ENCODE peak calls at places on chromosomes 6 and 20, in four cellular contexts. X, T, S and P are unnamed samples.

GRCh38 chr20:47400685-47401084 is 44.2 kb upstream of the ZMYND8 start:
- DNase-seq in S (peak; percentile 83), X (no peak), T (no peak), P (peak; percentile 61)

GRCh38 chr6:134544737-134545136 is 226.8 kb upstream of the SGK1 start:
- DNase-seq in S (no peak), X (no peak), T (no peak), P (no peak)

GRCh38 chr20:32037929-32038328 is 14.1 kb upstream of the HCK start:
- DNase-seq in X (peak; percentile 62), S (no peak), T (no peak), P (no peak)

GRCh38 chr6:112503210-112503609 is 156.1 kb downstream of the RFPL4B start:
- DNase-seq in S (no peak), X (peak; percentile 7), T (no peak), P (peak; percentile 7)

GRCh38 chr6:152605342-152605741 is 31.8 kb downstream of the SYNE1 start:
- DNase-seq in X (peak; percentile 68), S (no peak), T (no peak), P (no peak)

GRCh38 chr6:147077251-147077650 is 127.0 kb upstream of the STXBP5 start:
- DNase-seq in X (no peak), S (no peak), T (no peak), P (no peak)

GRCh38 chr6:159249752-159250151 is 80.6 kb downstream of the FNDC1 start:
- DNase-seq in S (no peak), X (peak; percentile 62), T (no peak), P (no peak)

GRCh38 chr6:34284563-34285545 is 36.0 kb upstream of the SMIM29 start:
- DNase-seq in S (no peak), X (peak; percentile 58), T (no peak), P (no peak)

GRCh38 chr6:158905277-158905676 is 86.1 kb upstream of the EZR start:
- DNase-seq in X (peak; percentile 15), T (no peak), S (no peak), P (no peak)

GRCh38 chr6:122657601-122658000 is 47.4 kb downstream of the PKIB start:
- DNase-seq in X (no peak), S (no peak), T (no peak), P (no peak)

GRCh38 chr20:12086359-12086758 is 168.7 kb downstream of the BTBD3 start:
- DNase-seq in X (no peak), S (no peak), T (no peak), P (no peak)

GRCh38 chr6:155245871-155246270 is 17.9 kb upstream of the CLDN20 start:
- DNase-seq in X (no peak), S (no peak), T (no peak), P (no peak)

GRCh38 chr20:38859070-38859690 is 53.7 kb downstream of the PPP1R16B start:
- DNase-seq in X (no peak), S (no peak), T (no peak), P (no peak)

GRCh38 chr6:68967549-68968300 is 332.6 kb downstream of the ADGRB3 start:
- DNase-seq in X (peak; percentile 81), T (peak; percentile 6), S (peak; percentile 83), P (peak; percentile 44)

GRCh38 chr20:17969276-17969883 is 562 bp downstream of the MGME1 start:
- DNase-seq in S (peak; percentile 66), X (peak; percentile 66), T (peak; percentile 28), P (peak; percentile 50)

GRCh38 chr6:26383624-26384417 is 913 bp downstream of the BTN2A2 start:
- DNase-seq in X (peak; percentile 75), T (peak; percentile 7), S (peak; percentile 55), P (no peak)

GRCh38 chr6:109671721-109672120 is 19.3 kb downstream of the AK9 start:
- DNase-seq in T (no peak), S (no peak), X (peak; percentile 30), P (no peak)

GRCh38 chr6:100103194-100103593 is 109.2 kb upstream of the MCHR2 start:
- DNase-seq in X (no peak), S (no peak), T (no peak), P (no peak)

GRCh38 chr6:43972179-43972914 is 154.9 kb downstream of the MRPL14 start:
- DNase-seq in X (peak; percentile 80), T (no peak), S (no peak), P (no peak)

GRCh38 chr6:90537723-90538407 is 49.0 kb downstream of the MAP3K7 start:
- DNase-seq in S (no peak), T (no peak), X (peak; percentile 77), P (no peak)

GRCh38 chr6:44177691-44178423 is 19.2 kb downstream of the CAPN11 start:
- DNase-seq in X (peak; percentile 93), T (no peak), S (peak; percentile 82), P (peak; percentile 46)

GRCh38 chr6:43891072-43891870 is 121.3 kb downstream of the VEGFA start:
- DNase-seq in X (no peak), T (no peak), S (no peak), P (peak; percentile 87)

GRCh38 chr20:53855733-53856132 is 214.7 kb downstream of the BCAS1 start:
- DNase-seq in T (no peak), X (no peak), S (no peak), P (no peak)

GRCh38 chr6:139847322-139847797 is 472.9 kb upstream of the CITED2 start:
- DNase-seq in T (no peak), X (peak; percentile 12), S (no peak), P (no peak)

GRCh38 chr20:2390971-2391675 is 10.4 kb downstream of the TGM6 start:
- DNase-seq in X (no peak), S (no peak), T (no peak), P (no peak)

GRCh38 chr6:57137392-57137791 is 34.7 kb upstream of the BAG2 start:
- DNase-seq in X (no peak), S (no peak), T (no peak), P (no peak)

GRCh38 chr6:16681260-16681873 is 79.9 kb downstream of the ATXN1 start:
- DNase-seq in T (no peak), X (peak; percentile 96), S (no peak), P (no peak)

GRCh38 chr6:32369678-32370077 is 2.0 kb downstream of the TSBP1 start:
- DNase-seq in S (no peak), T (no peak), X (peak; percentile 94), P (no peak)

DNA sequence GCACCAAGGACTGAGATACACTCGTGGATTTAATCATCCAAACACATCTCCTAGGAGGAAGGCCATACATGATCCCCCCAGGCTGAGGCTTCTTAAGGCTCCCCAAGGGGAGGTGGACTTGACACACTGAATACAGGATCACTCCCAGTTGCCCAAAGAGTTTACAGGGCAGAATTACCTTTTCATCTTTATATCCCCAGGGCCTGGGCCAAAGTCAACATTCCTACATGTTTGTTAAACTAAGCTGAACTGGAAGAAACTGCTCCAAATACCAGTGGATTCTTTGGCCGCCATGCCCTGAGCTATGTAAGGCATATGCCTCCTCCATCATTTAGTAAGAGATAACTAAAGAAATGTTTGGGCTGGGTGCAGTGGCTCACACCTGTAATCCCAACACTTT is 22.2 kb upstream of the SERPINB1 start:
- DNase-seq in X (no peak), S (no peak), T (no peak), P (no peak)
- H3K4me3 ChIP-seq in X (no peak overlapping the region), S (no peak overlapping the region), T (no peak overlapping the region), P (no peak overlapping the region)

GRCh38 chr6:140968062-140968461 is 1164.7 kb upstream of the GJE1 start:
- DNase-seq in X (no peak), T (no peak), S (no peak), P (no peak)

GRCh38 chr6:140966676-140967075 is 1166.0 kb upstream of the GJE1 start:
- DNase-seq in T (no peak), S (no peak), X (peak; percentile 12), P (no peak)

GRCh38 chr6:140970485-140970884 is 1162.2 kb upstream of the GJE1 start:
- DNase-seq in X (peak; percentile 65), S (no peak), T (no peak), P (no peak)
- H3K27me3 ChIP-seq in X (no peaks in the 10 kb centered on the region), S (no peaks in the 10 kb centered on the region), T (no peaks in the 10 kb centered on the region), P (no peaks in the 10 kb centered on the region)

GRCh38 chr6:7591770-7592169 is 1.8 kb downstream of the SNRNP48 start:
- DNase-seq in X (no peak), S (no peak), T (no peak), P (no peak)

GRCh38 chr6:7593234-7593633 is 3.2 kb downstream of the SNRNP48 start:
- DNase-seq in X (no peak), S (no peak), T (no peak), P (no peak)

GRCh38 chr6:7589949-7590917 is at the start of gene SNRNP48:
- DNase-seq in T (peak; percentile 88), S (peak; percentile 98), X (peak; percentile 98), P (peak; percentile 91)

GRCh38 chr6:7590918-7591302 is 912 bp downstream of the SNRNP48 start:
- DNase-seq in T (no peak), S (no peak), X (peak; percentile 61), P (peak; percentile 26)

DNA sequence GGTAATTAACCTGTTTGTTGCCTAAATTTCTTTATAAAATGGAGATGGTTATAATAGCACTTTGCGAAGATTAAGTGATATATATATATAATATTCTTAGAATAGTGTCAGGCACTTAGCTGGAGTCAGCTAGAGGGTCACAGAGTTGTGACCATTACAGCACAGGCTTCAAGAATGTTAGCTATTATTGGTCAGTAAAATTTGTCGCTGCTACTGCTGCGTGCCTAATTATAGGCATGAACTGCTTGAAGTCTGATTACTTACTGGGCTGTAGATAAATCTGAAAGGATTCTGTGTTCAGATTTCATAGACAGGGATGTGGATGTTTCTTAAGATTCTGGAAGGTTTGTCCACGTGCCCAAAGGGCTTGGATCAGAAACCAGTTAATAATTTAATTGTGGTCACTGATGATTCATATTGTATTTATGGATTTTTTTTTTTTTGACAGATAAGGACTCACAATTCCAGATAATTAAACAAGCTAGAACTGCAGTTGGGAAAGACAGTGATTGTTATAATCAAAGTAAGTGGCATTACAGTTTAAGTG is 4.7 kb downstream of the SNRNP48 start:
- DNase-seq in X (peak; percentile 20), S (no peak), T (no peak), P (no peak)
- H3K36me3 ChIP-seq in X (peaks cover 43% of the 10 kb centered on the region), S (no peaks in the 10 kb centered on the region), T (peaks cover 34% of the 10 kb centered on the region), P (peaks cover 10% of the 10 kb centered on the region)

GRCh38 chr20:61708891-61709290 is 356.8 kb downstream of the TAF4 start:
- DNase-seq in T (no peak), S (no peak), X (no peak), P (no peak)
- H3K4me3 ChIP-seq in T (no peak overlapping the region), S (no peak overlapping the region), X (no peak overlapping the region), P (no peak overlapping the region)

DNA sequence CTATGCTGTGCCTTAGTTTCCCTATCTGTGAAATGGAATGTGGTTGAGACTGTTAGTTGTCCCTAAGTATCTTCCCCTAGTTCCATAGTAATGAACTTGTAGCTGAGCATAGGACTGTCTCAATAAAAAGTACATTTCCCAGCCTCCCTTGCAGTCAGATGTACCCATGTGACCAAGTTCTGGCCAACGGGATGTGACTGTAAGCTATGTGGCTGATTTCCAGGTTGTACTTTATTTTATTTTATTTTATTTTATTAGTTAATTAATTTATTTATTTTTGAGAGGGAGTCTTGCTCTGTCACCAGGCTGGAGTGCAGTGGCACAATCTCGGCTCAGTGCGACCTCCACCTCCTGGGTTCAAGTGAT is 81.7 kb upstream of the PTPN1 start:
- DNase-seq in S (no peak), X (no peak), T (no peak), P (no peak)
- H3K27me3 ChIP-seq in S (no peaks in the 10 kb centered on the region), X (no peaks in the 10 kb centered on the region), T (no peaks in the 10 kb centered on the region), P (no peaks in the 10 kb centered on the region)